ENCODE peak calls at places on chromosomes 3 and 15, in nine cellular contexts. P, F, S, A, Z, E, W, J and L are unnamed samples.

GRCh38 chr3:128279594-128279880 is 126.3 kb downstream of the EEFSEC start:
- DNase-seq in P (no peak), F (no peak), S (peak; percentile 25), A (no peak), Z (no peak), E (no peak), W (no peak), J (no peak), L (no peak)

GRCh38 chr3:9397911-9398714 is 698 bp downstream of the SETD5 start:
- DNase-seq in P (peak; percentile 60), F (peak; percentile 41), S (no peak), A (no peak), Z (peak; percentile 40), E (peak; percentile 24), W (peak; percentile 73), J (peak; percentile 29), L (no peak)

GRCh38 chr15:92601940-92602593 is 53.5 kb downstream of the FAM174B start:
- DNase-seq in P (no peak), F (no peak), S (no peak), A (no peak), Z (no peak), E (no peak), W (no peak), J (no peak), L (no peak)

GRCh38 chr15:69307939-69308338 is 9.2 kb downstream of the PAQR5 start:
- DNase-seq in P (no peak), F (no peak), S (no peak), A (no peak), Z (no peak), E (no peak), W (no peak), J (no peak), L (no peak)

GRCh38 chr3:106249159-106249558 is 380.3 kb upstream of the CBLB start:
- DNase-seq in P (no peak), F (peak; percentile 12), S (no peak), A (no peak), Z (no peak), E (no peak), W (no peak), J (peak; percentile 81), L (no peak)

GRCh38 chr3:123272547-123272946 is 70.8 kb downstream of the SEC22A start:
- DNase-seq in P (no peak), F (peak; percentile 62), S (no peak), A (no peak), Z (no peak), E (no peak), W (no peak), J (peak; percentile 57), L (no peak)

GRCh38 chr15:69758291-69758771 is 305.7 kb downstream of the RPLP1 start:
- DNase-seq in P (no peak), F (peak; percentile 56), S (peak; percentile 46), A (no peak), Z (no peak), E (no peak), W (peak; percentile 40), J (peak; percentile 21), L (no peak)

GRCh38 chr3:9727041-9727595 is 4.4 kb upstream of the BRPF1 start:
- DNase-seq in P (no peak), F (no peak), S (peak; percentile 70), A (peak; percentile 66), Z (no peak), E (peak; percentile 34), W (no peak), J (no peak), L (no peak)

GRCh38 chr3:124512881-124513609 is 217.2 kb upstream of the UMPS start:
- DNase-seq in P (no peak), F (no peak), S (no peak), A (no peak), Z (no peak), E (no peak), W (peak; percentile 66), J (peak; percentile 4), L (no peak)

GRCh38 chr3:197809356-197810020 is 18.4 kb downstream of the LRCH3 start:
- DNase-seq in P (no peak), F (peak; percentile 69), S (no peak), A (no peak), Z (no peak), E (no peak), W (peak; percentile 12), J (peak; percentile 85), L (no peak)

GRCh38 chr15:70023064-70023768 is 74.5 kb downstream of the TLE3 start:
- DNase-seq in P (peak; percentile 28), F (peak; percentile 77), S (peak; percentile 64), A (peak; percentile 71), Z (no peak), E (peak; percentile 72), W (peak; percentile 22), J (peak; percentile 75), L (peak; percentile 88)

DNA sequence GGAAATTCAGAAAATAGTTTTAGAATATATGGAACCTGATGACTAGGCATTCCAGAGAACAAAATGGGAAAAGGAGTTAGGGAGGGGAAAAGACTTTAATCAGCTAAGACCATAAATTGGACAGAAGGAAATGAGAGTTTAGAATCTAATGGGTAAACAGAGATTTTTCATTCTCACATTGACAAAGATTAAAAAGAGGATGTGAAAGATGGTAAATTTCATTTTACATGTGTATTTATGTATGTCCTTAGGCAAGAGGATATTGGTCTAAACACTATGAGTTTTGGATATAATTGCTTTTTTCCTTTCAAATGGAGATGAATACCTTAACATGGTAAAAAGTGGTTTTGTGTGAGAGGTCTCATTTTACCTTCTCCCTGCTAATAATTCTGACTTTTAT is 1021.9 kb downstream of the NSUN3 start:
- DNase-seq in P (no peak), F (no peak), S (no peak), A (no peak), Z (no peak), E (no peak), W (no peak), J (no peak), L (no peak)
- TF ChIP-seq CTCF in P (no peak), F (no peak), S (no peak), A (no peak), Z (no peak), E (no peak), W (no peak), J (no peak), L (no peak)

GRCh38 chr3:68878962-68879361 is 53.4 kb downstream of the TAFA4 start:
- DNase-seq in P (no peak), F (no peak), S (no peak), A (no peak), Z (no peak), E (no peak), W (no peak), J (no peak), L (no peak)

GRCh38 chr3:68874551-68875348 is 57.6 kb downstream of the TAFA4 start:
- DNase-seq in P (no peak), F (no peak), S (no peak), A (no peak), Z (no peak), E (no peak), W (no peak), J (no peak), L (no peak)

GRCh38 chr3:68876112-68876713 is 56.1 kb downstream of the TAFA4 start:
- DNase-seq in P (peak; percentile 13), F (peak; percentile 83), S (no peak), A (peak; percentile 47), Z (no peak), E (peak; percentile 18), W (peak; percentile 83), J (peak; percentile 74), L (peak; percentile 43)

GRCh38 chr3:68880632-68881031 is 51.7 kb downstream of the TAFA4 start:
- DNase-seq in P (no peak), F (no peak), S (no peak), A (no peak), Z (no peak), E (no peak), W (peak; percentile 39), J (no peak), L (no peak)

DNA sequence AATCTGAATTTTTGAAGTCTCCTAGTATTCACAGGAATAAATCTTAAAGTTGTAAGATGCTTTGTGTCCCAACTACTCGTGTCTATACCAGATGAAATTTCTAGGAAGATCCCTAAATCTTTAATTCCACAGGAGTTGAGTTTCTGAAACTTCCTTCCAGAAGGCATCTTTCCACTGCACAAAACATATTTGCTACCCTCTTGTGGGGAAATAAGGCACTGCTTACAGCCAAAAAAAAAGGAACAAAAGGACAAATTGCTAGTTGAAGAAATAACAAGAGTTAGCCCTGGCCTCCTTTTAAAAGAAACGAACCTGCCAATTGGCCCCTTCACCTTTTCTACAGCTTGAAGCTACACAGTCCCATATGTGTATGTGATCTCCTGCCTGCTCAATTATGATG is 54.0 kb downstream of the TAFA4 start:
- DNase-seq in P (no peak), F (peak; percentile 33), S (no peak), A (no peak), Z (no peak), E (no peak), W (peak; percentile 36), J (peak; percentile 20), L (no peak)
- TF ChIP-seq CTCF in P (no peak), F (peak; percentile 68), S (no peak), A (peak; percentile 59), Z (peak; percentile 11), E (peak; percentile 30), W (peak; percentile 66), J (peak; percentile 54), L (peak; percentile 26)

GRCh38 chr3:152960684-152961083 is 125.8 kb downstream of the P2RY1 start:
- DNase-seq in P (no peak), F (no peak), S (no peak), A (no peak), Z (no peak), E (no peak), W (no peak), J (no peak), L (no peak)

GRCh38 chr3:152964901-152965609 is 130.1 kb downstream of the P2RY1 start:
- DNase-seq in P (no peak), F (no peak), S (no peak), A (no peak), Z (no peak), E (no peak), W (no peak), J (no peak), L (no peak)

GRCh38 chr3:152957488-152957887 is 122.6 kb downstream of the P2RY1 start:
- DNase-seq in P (no peak), F (no peak), S (no peak), A (no peak), Z (no peak), E (no peak), W (no peak), J (no peak), L (no peak)

GRCh38 chr3:152961323-152961722 is 126.4 kb downstream of the P2RY1 start:
- DNase-seq in P (no peak), F (peak; percentile 50), S (no peak), A (no peak), Z (no peak), E (peak; percentile 23), W (peak; percentile 19), J (peak; percentile 0), L (peak; percentile 12)
- TF ChIP-seq CTCF in P (peak; percentile 28), F (peak; percentile 38), S (no peak), A (no peak), Z (peak; percentile 33), E (peak; percentile 31), W (peak; percentile 49), J (no peak), L (peak; percentile 22)

GRCh38 chr3:184308744-184309143 is 5.7 kb upstream of the EIF4G1 start:
- DNase-seq in P (no peak), F (no peak), S (no peak), A (no peak), Z (no peak), E (no peak), W (no peak), J (no peak), L (no peak)
- TF ChIP-seq CTCF in P (no peak), F (no peak), S (no peak), A (no peak), Z (no peak), E (no peak), W (no peak), J (no peak), L (no peak)

GRCh38 chr15:97849183-97849582 is 111.3 kb upstream of the ARRDC4 start:
- DNase-seq in P (no peak), F (no peak), S (no peak), A (no peak), Z (no peak), E (no peak), W (no peak), J (no peak), L (no peak)
- TF ChIP-seq CTCF in P (no peak), F (no peak), S (no peak), A (no peak), Z (no peak), E (no peak), W (no peak), J (no peak), L (no peak)